ENCODE peak calls at places on chromosomes 3 and 15, in five cellular contexts. One of them, this sample, is unnamed.

GRCh38 chr15:28103402-28103801 is 4.3 kb upstream of the OCA2 start:
- DNase-seq in fibroblast of lung: no peak
- DNase-seq in naive thymus-derived CD4-positive, alpha-beta T cell: no peak
- DNase-seq in cardiac muscle cell: no peak
- DNase-seq in stomach: no peak
- DNase-seq in this sample: no peak

GRCh38 chr3:31495971-31496370 is 36.8 kb upstream of the STT3B start:
- DNase-seq in cardiac muscle cell: no peak
- DNase-seq in naive thymus-derived CD4-positive, alpha-beta T cell: no peak
- DNase-seq in stomach: no peak
- DNase-seq in fibroblast of lung: peak; percentile 70
- DNase-seq in this sample: peak; percentile 30

GRCh38 chr15:75307778-75308390 is 25.2 kb downstream of the GOLGA6D start:
- DNase-seq in naive thymus-derived CD4-positive, alpha-beta T cell: no peak
- DNase-seq in stomach: peak; percentile 69
- DNase-seq in cardiac muscle cell: peak; percentile 57
- DNase-seq in fibroblast of lung: no peak
- DNase-seq in this sample: peak; percentile 24

GRCh38 chr15:27686376-27686775 is 412.7 kb downstream of the OCA2 start:
- DNase-seq in cardiac muscle cell: no peak
- DNase-seq in fibroblast of lung: peak; percentile 95
- DNase-seq in naive thymus-derived CD4-positive, alpha-beta T cell: no peak
- DNase-seq in stomach: no peak
- DNase-seq in this sample: peak; percentile 7

GRCh38 chr3:71144525-71145253 is 438.8 kb downstream of the FOXP1 start:
- DNase-seq in fibroblast of lung: peak; percentile 60
- DNase-seq in naive thymus-derived CD4-positive, alpha-beta T cell: no peak
- DNase-seq in cardiac muscle cell: no peak
- DNase-seq in stomach: no peak
- DNase-seq in this sample: no peak

GRCh38 chr3:183349421-183350157 is 78.8 kb downstream of the MCF2L2 start:
- DNase-seq in stomach: no peak
- DNase-seq in cardiac muscle cell: no peak
- DNase-seq in naive thymus-derived CD4-positive, alpha-beta T cell: peak; percentile 10
- DNase-seq in fibroblast of lung: no peak
- DNase-seq in this sample: no peak

GRCh38 chr3:113441051-113441770 is at the start of gene CFAP44:
- DNase-seq in fibroblast of lung: peak; percentile 65
- DNase-seq in cardiac muscle cell: peak; percentile 60
- DNase-seq in naive thymus-derived CD4-positive, alpha-beta T cell: peak; percentile 36
- DNase-seq in stomach: peak; percentile 46
- DNase-seq in this sample: peak; percentile 79

GRCh38 chr3:194135516-194135805 is 487 bp upstream of the HES1 start:
- DNase-seq in cardiac muscle cell: peak; percentile 17
- DNase-seq in stomach: no peak
- DNase-seq in naive thymus-derived CD4-positive, alpha-beta T cell: no peak
- DNase-seq in fibroblast of lung: no peak
- DNase-seq in this sample: no peak

GRCh38 chr15:57667171-57667924 is 39.2 kb upstream of the POLR2M start:
- DNase-seq in naive thymus-derived CD4-positive, alpha-beta T cell: no peak
- DNase-seq in cardiac muscle cell: peak; percentile 13
- DNase-seq in stomach: no peak
- DNase-seq in fibroblast of lung: peak; percentile 79
- DNase-seq in this sample: peak; percentile 83

GRCh38 chr15:58521293-58521991 is 89.7 kb downstream of the LIPC start:
- DNase-seq in cardiac muscle cell: no peak
- DNase-seq in fibroblast of lung: peak; percentile 82
- DNase-seq in stomach: no peak
- DNase-seq in naive thymus-derived CD4-positive, alpha-beta T cell: no peak
- DNase-seq in this sample: peak; percentile 90

GRCh38 chr15:29611057-29611456 is 211.2 kb downstream of the TJP1 start:
- DNase-seq in cardiac muscle cell: no peak
- DNase-seq in naive thymus-derived CD4-positive, alpha-beta T cell: no peak
- DNase-seq in stomach: no peak
- DNase-seq in fibroblast of lung: no peak
- DNase-seq in this sample: no peak

GRCh38 chr3:174159629-174160028 is 699.5 kb upstream of the NAALADL2 start:
- DNase-seq in stomach: no peak
- DNase-seq in naive thymus-derived CD4-positive, alpha-beta T cell: no peak
- DNase-seq in cardiac muscle cell: no peak
- DNase-seq in fibroblast of lung: no peak
- DNase-seq in this sample: no peak

GRCh38 chr3:52438104-52438376 is 6.9 kb downstream of the SEMA3G start:
- DNase-seq in fibroblast of lung: no peak
- DNase-seq in naive thymus-derived CD4-positive, alpha-beta T cell: no peak
- DNase-seq in cardiac muscle cell: no peak
- DNase-seq in stomach: no peak
- DNase-seq in this sample: no peak

GRCh38 chr3:149234671-149235245 is 13.1 kb upstream of the CP start:
- DNase-seq in cardiac muscle cell: no peak
- DNase-seq in naive thymus-derived CD4-positive, alpha-beta T cell: no peak
- DNase-seq in stomach: no peak
- DNase-seq in fibroblast of lung: no peak
- DNase-seq in this sample: no peak

GRCh38 chr3:32780735-32781210 is 37.0 kb upstream of the TRIM71 start:
- DNase-seq in cardiac muscle cell: peak; percentile 80
- DNase-seq in fibroblast of lung: peak; percentile 55
- DNase-seq in stomach: peak; percentile 50
- DNase-seq in naive thymus-derived CD4-positive, alpha-beta T cell: no peak
- DNase-seq in this sample: peak; percentile 43

GRCh38 chr3:127336086-127336485 is 48.2 kb upstream of the PRR20G start:
- DNase-seq in fibroblast of lung: no peak
- DNase-seq in cardiac muscle cell: no peak
- DNase-seq in naive thymus-derived CD4-positive, alpha-beta T cell: no peak
- DNase-seq in stomach: no peak
- DNase-seq in this sample: no peak

DNA sequence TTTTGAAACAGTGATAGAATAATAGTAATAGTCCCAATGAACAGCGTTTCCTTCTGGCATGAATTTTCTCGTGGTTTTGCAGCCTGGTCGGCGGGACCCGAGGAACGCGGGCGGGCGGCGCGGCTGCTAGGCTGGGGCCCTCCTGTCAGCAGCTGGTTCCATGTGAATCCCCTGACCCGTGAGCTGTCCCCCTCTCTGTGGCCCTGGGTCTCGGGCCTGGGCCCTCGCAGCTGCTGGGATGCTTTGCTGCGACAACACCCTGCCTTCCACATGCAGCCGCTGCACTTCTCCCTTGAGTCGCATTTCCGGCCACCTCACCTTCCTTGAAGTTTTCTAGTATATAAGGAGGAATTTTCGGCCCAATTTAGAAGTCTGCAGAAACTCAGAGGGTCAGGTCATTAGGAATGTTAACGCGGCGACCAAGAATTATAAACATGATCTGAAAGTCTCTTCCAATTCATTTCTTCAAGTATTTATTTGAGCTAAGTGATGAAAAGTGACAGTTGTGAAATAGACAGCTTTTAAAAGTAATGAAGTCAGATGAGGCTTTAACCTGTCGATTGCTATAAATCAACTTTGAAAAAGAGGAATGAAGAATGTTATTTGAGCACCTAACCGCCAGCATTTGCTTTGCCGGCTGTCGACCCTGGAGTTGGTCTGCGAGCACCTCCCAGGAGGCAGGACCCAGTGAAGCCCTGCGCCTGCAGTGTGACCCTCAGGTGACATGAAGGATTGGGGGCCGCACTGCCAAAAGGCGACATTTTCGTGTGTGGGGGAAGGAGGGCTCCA is 27.7 kb downstream of the NR2F2 start:
- DNase-seq in cardiac muscle cell: no peak
- DNase-seq in fibroblast of lung: no peak
- DNase-seq in naive thymus-derived CD4-positive, alpha-beta T cell: no peak
- DNase-seq in stomach: no peak
- DNase-seq in this sample: no peak
- H3K4me3 ChIP-seq in cardiac muscle cell: no peak overlapping the region
- H3K4me3 ChIP-seq in fibroblast of lung: peak overlapping the region; percentile 56
- H3K4me3 ChIP-seq in naive thymus-derived CD4-positive, alpha-beta T cell: peak overlapping the region; percentile 42
- H3K4me3 ChIP-seq in stomach: peak overlapping the region; percentile 73
- H3K4me3 ChIP-seq in this sample: peak overlapping the region; percentile 67

DNA sequence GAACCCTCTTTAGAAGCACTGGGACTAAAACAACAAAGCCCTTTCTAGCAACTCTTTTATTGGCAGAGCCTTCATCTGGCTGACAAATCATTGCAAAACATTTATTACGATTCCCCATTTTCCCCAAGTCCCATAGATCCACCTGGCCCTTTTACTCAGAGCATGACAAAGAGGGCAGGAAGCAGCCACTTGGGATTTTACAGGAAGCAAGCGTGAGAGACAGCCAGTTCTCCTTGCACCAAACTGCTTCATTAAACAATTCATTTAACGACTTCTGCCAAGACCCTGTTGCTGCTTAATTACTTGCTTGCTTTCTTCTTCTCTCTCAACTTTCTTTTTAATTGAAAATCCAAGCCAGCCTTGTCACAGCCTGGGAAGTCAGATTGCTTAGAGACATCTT is 298.0 kb downstream of the LRRC3B start:
- DNase-seq in stomach: no peak
- DNase-seq in naive thymus-derived CD4-positive, alpha-beta T cell: no peak
- DNase-seq in fibroblast of lung: no peak
- DNase-seq in cardiac muscle cell: no peak
- DNase-seq in this sample: no peak
- H3K4me3 ChIP-seq in stomach: no peak overlapping the region
- H3K4me3 ChIP-seq in naive thymus-derived CD4-positive, alpha-beta T cell: no peak overlapping the region
- H3K4me3 ChIP-seq in fibroblast of lung: no peak overlapping the region
- H3K4me3 ChIP-seq in cardiac muscle cell: no peak overlapping the region
- H3K4me3 ChIP-seq in this sample: no peak overlapping the region

GRCh38 chr3:141386080-141386594 is 17.8 kb downstream of the ZBTB38 start:
- DNase-seq in naive thymus-derived CD4-positive, alpha-beta T cell: no peak
- DNase-seq in fibroblast of lung: no peak
- DNase-seq in stomach: no peak
- DNase-seq in cardiac muscle cell: no peak
- DNase-seq in this sample: no peak

GRCh38 chr3:141384157-141384556 is 15.9 kb downstream of the ZBTB38 start:
- DNase-seq in cardiac muscle cell: no peak
- DNase-seq in naive thymus-derived CD4-positive, alpha-beta T cell: no peak
- DNase-seq in fibroblast of lung: peak; percentile 53
- DNase-seq in stomach: no peak
- DNase-seq in this sample: no peak

GRCh38 chr3:141383555-141384129 is 15.3 kb downstream of the ZBTB38 start:
- DNase-seq in cardiac muscle cell: no peak
- DNase-seq in stomach: no peak
- DNase-seq in naive thymus-derived CD4-positive, alpha-beta T cell: no peak
- DNase-seq in fibroblast of lung: peak; percentile 59
- DNase-seq in this sample: no peak

GRCh38 chr3:141385386-141386079 is 17.2 kb downstream of the ZBTB38 start:
- DNase-seq in cardiac muscle cell: no peak
- DNase-seq in stomach: no peak
- DNase-seq in fibroblast of lung: no peak
- DNase-seq in naive thymus-derived CD4-positive, alpha-beta T cell: no peak
- DNase-seq in this sample: peak; percentile 39

DNA sequence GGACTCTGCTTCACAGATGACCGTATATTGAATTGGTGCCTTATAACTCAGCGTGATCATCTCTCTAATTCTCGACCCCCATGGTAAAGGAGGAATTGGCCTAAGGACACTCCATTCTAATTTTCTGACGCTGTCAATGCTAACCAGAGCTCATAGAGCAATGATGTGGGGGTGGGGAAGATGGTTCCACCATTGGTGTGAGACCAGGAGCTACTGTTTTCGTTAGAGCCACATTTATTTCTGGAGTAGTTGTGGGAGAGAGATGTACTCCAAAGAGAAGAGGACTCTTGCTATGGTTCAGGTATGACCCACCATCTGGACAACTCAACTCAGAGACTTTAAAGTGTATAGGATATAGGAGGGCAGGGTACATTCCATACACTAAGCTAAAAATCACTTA is 16.3 kb downstream of the ZBTB38 start:
- DNase-seq in fibroblast of lung: no peak
- DNase-seq in naive thymus-derived CD4-positive, alpha-beta T cell: no peak
- DNase-seq in stomach: no peak
- DNase-seq in cardiac muscle cell: no peak
- DNase-seq in this sample: no peak
- H3K4me3 ChIP-seq in fibroblast of lung: peak overlapping the region; percentile 98
- H3K4me3 ChIP-seq in naive thymus-derived CD4-positive, alpha-beta T cell: no peak overlapping the region
- H3K4me3 ChIP-seq in stomach: no peak overlapping the region
- H3K4me3 ChIP-seq in cardiac muscle cell: no peak overlapping the region
- H3K4me3 ChIP-seq in this sample: peak overlapping the region; percentile 66

DNA sequence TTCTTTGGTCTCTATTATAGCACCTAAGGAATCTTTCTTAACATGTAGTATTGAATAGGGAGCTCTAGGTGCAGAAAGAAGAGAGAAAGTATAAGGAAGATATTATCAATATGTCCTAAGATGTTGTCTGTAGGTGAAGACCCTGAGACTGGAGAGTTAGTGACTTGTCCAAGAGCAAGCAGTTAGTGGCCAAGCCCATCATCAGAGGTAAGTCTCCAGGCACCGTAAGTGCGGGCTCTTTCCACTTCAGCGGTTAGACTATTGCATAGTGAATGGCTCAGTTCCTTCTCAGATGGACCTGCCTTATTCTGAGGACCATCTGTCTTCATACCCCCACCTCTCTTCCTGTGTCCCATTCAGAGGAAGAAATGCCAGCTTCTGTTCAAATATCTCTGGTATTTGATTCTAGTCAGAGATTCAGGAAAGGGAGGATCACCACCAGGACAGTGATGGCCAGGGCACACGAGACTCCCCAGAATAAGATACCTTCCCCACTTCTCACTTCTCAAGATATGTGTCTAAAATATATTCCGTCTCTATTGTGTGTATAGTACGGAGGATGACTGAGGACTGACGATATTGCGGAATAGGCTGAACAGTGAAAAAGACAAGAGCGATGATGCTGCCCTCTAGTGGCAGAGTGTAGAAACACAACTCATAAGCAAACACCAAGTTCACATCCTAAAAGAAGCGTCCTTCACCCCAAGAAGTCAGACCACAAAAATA is 19.1 kb upstream of the ADGRG7 start:
- DNase-seq in fibroblast of lung: peak; percentile 48
- DNase-seq in naive thymus-derived CD4-positive, alpha-beta T cell: peak; percentile 61
- DNase-seq in cardiac muscle cell: peak; percentile 76
- DNase-seq in stomach: peak; percentile 61
- DNase-seq in this sample: peak; percentile 86
- H3K4me3 ChIP-seq in fibroblast of lung: peak overlapping the region; percentile 30
- H3K4me3 ChIP-seq in naive thymus-derived CD4-positive, alpha-beta T cell: no peak overlapping the region
- H3K4me3 ChIP-seq in cardiac muscle cell: no peak overlapping the region
- H3K4me3 ChIP-seq in stomach: no peak overlapping the region
- H3K4me3 ChIP-seq in this sample: no peak overlapping the region

This sample was measured in fibroblast of pulmonary artery.